ENCODE peak calls at places on chromosomes 4 and X, in six cellular contexts. L is A673; C is CD8-positive, alpha-beta memory T cell; Q is heart right ventricle; K is adipocyte; A is SJSA1. G is an unnamed sample.

GRCh38 chrX:76453737-76454406 is 26.4 kb downstream of the MAGEE1 start:
- DNase-seq in L (no peak), C (no peak), Q (no peak), K (no peak), A (no peak), G (no peak)

GRCh38 chr4:83516042-83516772 is 19.7 kb upstream of the GPAT3 start:
- DNase-seq in L (no peak), C (no peak), Q (no peak), K (peak), A (no peak), G (peak)

GRCh38 chr4:70556856-70557255 is 35.2 kb upstream of the AMBN start:
- DNase-seq in L (no peak), C (no peak), Q (no peak), K (peak), A (no peak), G (peak)

GRCh38 chr4:17436750-17437090 is 75.2 kb downstream of the QDPR start:
- DNase-seq in L (no peak), C (no peak), Q (no peak), K (no peak), A (no peak), G (no peak)

GRCh38 chr4:74821541-74821940 is 27.2 kb upstream of the BTC start:
- DNase-seq in L (no peak), C (no peak), Q (no peak), K (no peak), A (no peak), G (no peak)

GRCh38 chrX:80432863-80433262 is 12.6 kb downstream of the TENT5D start:
- DNase-seq in L (no peak), C (no peak), Q (no peak), K (no peak), A (no peak), G (peak)

GRCh38 chr4:150211821-150212445 is 133.7 kb downstream of the DCLK2 start:
- DNase-seq in L (no peak), C (no peak), Q (no peak), K (peak), A (no peak), G (no peak)

GRCh38 chrX:49184294-49185061 is 1.7 kb downstream of the PRICKLE3 start:
- DNase-seq in L (peak), C (peak), Q (peak), K (peak), A (peak), G (peak)

GRCh38 chr4:169152899-169153298 is 117.9 kb downstream of the SH3RF1 start:
- DNase-seq in L (no peak), C (no peak), Q (no peak), K (no peak), A (no peak), G (no peak)

GRCh38 chr4:153197301-153197700 is 6.9 kb upstream of the TRIM2 start:
- DNase-seq in L (no peak), C (no peak), Q (no peak), K (no peak), A (no peak), G (no peak)

GRCh38 chr4:74318270-74318669 is 10.0 kb downstream of the EPGN start:
- DNase-seq in L (no peak), C (no peak), Q (no peak), K (no peak), A (no peak), G (peak)

GRCh38 chrX:129939986-129940385 is 34.0 kb downstream of the UTP14A start:
- DNase-seq in L (peak), C (no peak), Q (peak), K (no peak), A (no peak), G (no peak)

GRCh38 chrX:19684265-19684664 is 169.0 kb upstream of the MAP3K15 start:
- DNase-seq in L (peak), C (no peak), Q (no peak), K (no peak), A (no peak), G (no peak)

GRCh38 chr4:3529363-3529762 is 2.9 kb downstream of the LRPAP1 start:
- DNase-seq in L (no peak), C (peak), Q (no peak), K (peak), A (no peak), G (no peak)

GRCh38 chr4:164616961-164617360 is 137.0 kb upstream of the SMIM31 start:
- DNase-seq in L (no peak), C (no peak), Q (no peak), K (no peak), A (no peak), G (no peak)

GRCh38 chr4:16827762-16828724 is 70.4 kb downstream of the LDB2 start:
- DNase-seq in L (no peak), C (no peak), Q (peak), K (no peak), A (no peak), G (peak)

GRCh38 chr4:108172231-108172779 is 3.6 kb upstream of the LEF1 start:
- DNase-seq in L (no peak), C (no peak), Q (no peak), K (no peak), A (peak), G (no peak)

GRCh38 chr4:166763018-166763417 is 471.3 kb downstream of the SPOCK3 start:
- DNase-seq in L (no peak), C (no peak), Q (no peak), K (no peak), A (no peak), G (no peak)

GRCh38 chrX:43474321-43474720 is 181.8 kb upstream of the MAOA start:
- DNase-seq in L (no peak), C (no peak), Q (no peak), K (no peak), A (no peak), G (no peak)

GRCh38 chr4:7254736-7255487 is 62.6 kb downstream of the SORCS2 start:
- DNase-seq in L (no peak), C (no peak), Q (peak), K (no peak), A (no peak), G (peak)

GRCh38 chr4:40395908-40396806 is 61.0 kb downstream of the CHRNA9 start:
- DNase-seq in L (no peak), C (no peak), Q (peak), K (peak), A (no peak), G (peak)

GRCh38 chr4:80678413-80678812 is 342.9 kb downstream of the CFAP299 start:
- DNase-seq in L (no peak), C (no peak), Q (no peak), K (no peak), A (no peak), G (no peak)

GRCh38 chr4:52058275-52058674 is 7.2 kb downstream of the SPATA18 start:
- DNase-seq in L (no peak), C (no peak), Q (no peak), K (no peak), A (no peak), G (no peak)

GRCh38 chr4:182776376-182777058 is 140.7 kb downstream of the DCTD start:
- DNase-seq in L (no peak), C (no peak), Q (no peak), K (no peak), A (no peak), G (no peak)

GRCh38 chr4:3467601-3468031 is 4.5 kb downstream of the DOK7 start:
- DNase-seq in L (no peak), C (no peak), Q (no peak), K (no peak), A (no peak), G (no peak)

GRCh38 chrX:129665916-129666644 is 11.3 kb upstream of the APLN start:
- DNase-seq in L (peak), C (no peak), Q (no peak), K (peak), A (peak), G (peak)

GRCh38 chr4:37754410-37755185 is 68.4 kb upstream of the RELL1 start:
- DNase-seq in L (no peak), C (no peak), Q (no peak), K (no peak), A (no peak), G (no peak)

GRCh38 chrX:10972731-10973130 is 138.4 kb upstream of the HCCS start:
- DNase-seq in L (no peak), C (no peak), Q (no peak), K (peak), A (no peak), G (peak)

GRCh38 chrX:71128915-71129765 is 10.7 kb downstream of the MED12 start:
- DNase-seq in L (peak), C (peak), Q (peak), K (peak), A (no peak), G (peak)

GRCh38 chr4:164571593-164572385 is 182.1 kb upstream of the SMIM31 start:
- DNase-seq in L (no peak), C (no peak), Q (no peak), K (no peak), A (no peak), G (peak)

GRCh38 chr4:13920901-13921300 is 293.4 kb upstream of the BOD1L1 start:
- DNase-seq in L (peak), C (no peak), Q (no peak), K (peak), A (peak), G (peak)

GRCh38 chr4:67725132-67725531 is 24.2 kb upstream of the UBA6 start:
- DNase-seq in L (no peak), C (no peak), Q (no peak), K (no peak), A (no peak), G (peak)

GRCh38 chr4:67725981-67726380 is 25.0 kb upstream of the UBA6 start:
- DNase-seq in L (no peak), C (no peak), Q (no peak), K (no peak), A (no peak), G (peak)

GRCh38 chr4:67723949-67724348 is 23.0 kb upstream of the UBA6 start:
- DNase-seq in L (no peak), C (no peak), Q (no peak), K (no peak), A (no peak), G (no peak)

GRCh38 chr4:67721770-67722597 is 21.0 kb upstream of the UBA6 start:
- DNase-seq in L (no peak), C (no peak), Q (no peak), K (no peak), A (peak), G (peak)

DNA sequence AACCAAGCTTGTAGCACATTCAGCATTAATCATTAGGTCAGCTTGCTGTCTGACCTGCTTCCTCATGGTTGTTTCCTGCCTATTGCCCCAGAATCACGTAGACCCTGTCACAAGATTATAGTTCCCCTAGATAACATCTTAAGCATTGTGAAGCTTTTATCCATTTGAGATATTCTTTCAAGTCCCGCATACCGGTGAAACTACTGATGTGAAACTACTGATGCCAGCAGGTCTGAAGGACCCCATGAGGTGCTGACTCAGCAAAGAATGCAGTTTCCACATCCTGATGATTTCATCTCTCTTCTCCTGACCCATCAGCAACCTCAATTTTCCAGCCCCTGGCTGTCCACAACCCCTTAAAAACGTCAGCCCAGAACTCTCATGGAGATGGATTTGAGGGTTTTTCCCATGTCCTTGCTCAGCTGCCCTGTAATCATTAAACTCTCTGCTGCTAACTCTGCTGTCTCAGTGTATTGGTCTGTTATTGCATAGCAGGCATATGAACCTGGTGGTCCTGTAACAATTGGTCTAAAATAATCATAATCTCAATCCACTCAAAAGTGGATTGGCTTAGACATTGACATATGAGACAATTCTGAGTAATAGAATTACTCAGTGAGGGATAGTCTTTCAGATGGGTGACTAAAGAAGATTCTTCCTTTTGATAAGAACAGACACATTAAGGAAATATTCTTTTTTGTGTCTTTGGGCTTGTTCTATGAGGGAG is 26.3 kb upstream of the UBA6 start:
- DNase-seq in L (no peak), C (no peak), Q (no peak), K (no peak), A (no peak), G (peak)
- H3K4me3 ChIP-seq in L (no peak), C (no peak), Q (no peak), K (no peak), A (no peak), G (no peak)

GRCh38 chr4:107036602-107037151 is 564 bp upstream of the DKK2 start:
- DNase-seq in L (peak), C (no peak), Q (no peak), K (peak), A (no peak), G (peak)
- H3K4me3 ChIP-seq in L (peak), C (peak), Q (peak), K (peak), A (peak), G (peak)

GRCh38 chr4:24321637-24322036 is 262.7 kb downstream of the DHX15 start:
- DNase-seq in L (peak), C (no peak), Q (no peak), K (no peak), A (no peak), G (no peak)
- H3K4me3 ChIP-seq in L (no peak), C (no peak), Q (no peak), K (no peak), A (no peak), G (no peak)

GRCh38 chrX:155108427-155108826 is 37.1 kb downstream of the BRCC3 start:
- DNase-seq in L (no peak), C (no peak), Q (no peak), K (no peak), A (no peak), G (no peak)
- H3K4me3 ChIP-seq in L (no peak), C (no peak), Q (no peak), K (no peak), A (no peak), G (no peak)

DNA sequence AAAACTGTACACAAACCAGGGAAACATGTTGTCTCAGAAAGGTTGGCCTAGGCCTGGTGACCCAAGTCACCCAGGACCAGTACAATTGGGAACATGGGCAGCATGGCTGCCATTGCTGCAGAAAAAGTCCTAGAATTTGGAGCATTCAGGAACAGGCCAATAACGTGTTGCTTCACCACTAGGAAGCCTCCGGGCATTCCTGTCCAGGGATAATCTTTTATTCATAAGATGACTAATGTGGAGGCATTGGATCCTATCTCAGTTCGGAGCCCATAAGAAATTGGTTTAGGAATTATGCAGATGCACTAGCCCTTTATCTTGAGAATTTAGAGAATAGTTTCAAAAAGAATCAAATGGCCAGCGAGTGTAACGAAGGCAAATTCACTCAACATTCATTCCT is 242.8 kb upstream of the NDST4 start:
- DNase-seq in L (peak), C (no peak), Q (no peak), K (no peak), A (no peak), G (no peak)
- H3K4me3 ChIP-seq in L (no peak), C (no peak), Q (no peak), K (no peak), A (no peak), G (no peak)

GRCh38 chrX:132504417-132504816 is 15.6 kb upstream of the MBNL3 start:
- DNase-seq in L (no peak), C (no peak), Q (no peak), K (no peak), A (no peak), G (no peak)
- H3K4me3 ChIP-seq in L (no peak), C (no peak), Q (no peak), K (no peak), A (no peak), G (no peak)